ENCODE peak calls at places on chromosomes 6 and 20, in five cellular contexts. D, I, V, A and N are unnamed samples.

GRCh38 chr6:168648240-168648639 is 207.3 kb downstream of the SMOC2 start:
- DNase-seq in D (no peak), I (no peak), V (no peak), A (no peak), N (no peak)

GRCh38 chr20:18647777-18648176 is 59.9 kb downstream of the DTD1 start:
- DNase-seq in D (no peak), I (no peak), V (no peak), A (no peak), N (no peak)

GRCh38 chr6:168050225-168050796 is 28.7 kb downstream of the FRMD1 start:
- DNase-seq in D (no peak), I (no peak), V (no peak), A (no peak), N (no peak)

GRCh38 chr6:45625191-45625664 is 247.5 kb upstream of the SUPT3H start:
- DNase-seq in D (no peak), I (peak), V (peak), A (no peak), N (no peak)

GRCh38 chr20:1438361-1438760 is 28.3 kb downstream of the NSFL1C start:
- DNase-seq in D (no peak), I (no peak), V (no peak), A (no peak), N (no peak)

GRCh38 chr20:25057234-25058050 is 497 bp downstream of the ACSS1 start:
- DNase-seq in D (no peak), I (peak), V (peak), A (no peak), N (peak)

GRCh38 chr6:137846274-137846673 is 20.8 kb upstream of the TNFAIP3 start:
- DNase-seq in D (no peak), I (no peak), V (no peak), A (no peak), N (no peak)

GRCh38 chr6:39755231-39755630 is 30.0 kb upstream of the KIF6 start:
- DNase-seq in D (no peak), I (peak), V (no peak), A (no peak), N (no peak)

GRCh38 chr6:158211273-158212055 is 43.3 kb downstream of the GTF2H5 start:
- DNase-seq in D (no peak), I (peak), V (no peak), A (no peak), N (no peak)

GRCh38 chr6:161268526-161269210 is 5.2 kb downstream of the AGPAT4 start:
- DNase-seq in D (no peak), I (no peak), V (peak), A (no peak), N (peak)

GRCh38 chr20:32971703-32972161 is 32.5 kb downstream of the SUN5 start:
- DNase-seq in D (no peak), I (no peak), V (peak), A (peak), N (no peak)

GRCh38 chr20:63416631-63417030 is 55.5 kb upstream of the CHRNA4 start:
- DNase-seq in D (no peak), I (no peak), V (no peak), A (no peak), N (no peak)

GRCh38 chr20:9071976-9072726 is 3.3 kb downstream of the PLCB4 start:
- DNase-seq in D (no peak), I (peak), V (no peak), A (no peak), N (no peak)

GRCh38 chr6:25034477-25034876 is 98.7 kb upstream of the RIPOR2 start:
- DNase-seq in D (no peak), I (no peak), V (no peak), A (no peak), N (no peak)

GRCh38 chr20:41978875-41979274 is 360.7 kb upstream of the CHD6 start:
- DNase-seq in D (no peak), I (no peak), V (no peak), A (no peak), N (no peak)

GRCh38 chr6:25962368-25963127 is at the start of gene TRIM38:
- DNase-seq in D (no peak), I (peak), V (no peak), A (peak), N (peak)

GRCh38 chr20:17503501-17504325 is 27.5 kb downstream of the BFSP1 start:
- DNase-seq in D (no peak), I (no peak), V (no peak), A (peak), N (no peak)

GRCh38 chr20:63071541-63072181 is 64.9 kb upstream of the BHLHE23 start:
- DNase-seq in D (no peak), I (peak), V (peak), A (peak), N (peak)

GRCh38 chr20:15061955-15062354 is 724.5 kb upstream of the FLRT3 start:
- DNase-seq in D (no peak), I (no peak), V (no peak), A (peak), N (peak)

GRCh38 chr6:158837684-158838625 is 18.8 kb upstream of the EZR start:
- DNase-seq in D (no peak), I (peak), V (no peak), A (no peak), N (peak)

GRCh38 chr6:147132889-147133288 is 71.3 kb upstream of the STXBP5 start:
- DNase-seq in D (no peak), I (peak), V (no peak), A (no peak), N (no peak)

GRCh38 chr6:21500314-21500713 is 93.2 kb upstream of the SOX4 start:
- DNase-seq in D (no peak), I (no peak), V (no peak), A (no peak), N (no peak)

GRCh38 chr6:89749918-89750317 is 69.7 kb downstream of the MDN1 start:
- DNase-seq in D (no peak), I (peak), V (no peak), A (no peak), N (no peak)

GRCh38 chr6:96545882-96546281 is 17.0 kb upstream of the FHL5 start:
- DNase-seq in D (no peak), I (no peak), V (no peak), A (no peak), N (no peak)

GRCh38 chr20:53914091-53914860 is 156.1 kb downstream of the BCAS1 start:
- DNase-seq in D (no peak), I (peak), V (no peak), A (no peak), N (peak)
- H2BK15ac ChIP-seq in D (no peak), I (peak), V (peak), A (no peak), N (peak)

DNA sequence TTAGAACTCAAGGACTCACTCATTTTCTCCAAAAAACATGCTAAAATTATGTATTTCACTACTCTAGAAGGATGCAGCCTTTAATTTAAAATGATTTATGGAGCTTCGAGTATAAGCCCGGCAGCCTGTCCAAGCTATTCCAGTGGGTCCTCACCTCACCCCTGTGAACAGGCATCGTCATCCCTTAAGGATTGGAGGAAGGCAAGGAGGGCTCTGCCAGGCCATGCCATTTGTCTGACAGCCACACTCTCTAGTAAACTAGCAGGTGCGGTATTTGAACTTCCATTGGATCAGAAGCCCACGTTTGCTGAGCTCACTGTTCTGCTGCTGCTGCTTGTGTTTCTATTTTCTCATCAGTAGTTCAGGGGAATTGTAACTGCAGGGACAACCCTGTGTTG is 39.8 kb upstream of the NAA20 start:
- DNase-seq in D (no peak), I (no peak), V (no peak), A (no peak), N (no peak)
- H2BK15ac ChIP-seq in D (no peak), I (peak), V (no peak), A (no peak), N (no peak)

DNA sequence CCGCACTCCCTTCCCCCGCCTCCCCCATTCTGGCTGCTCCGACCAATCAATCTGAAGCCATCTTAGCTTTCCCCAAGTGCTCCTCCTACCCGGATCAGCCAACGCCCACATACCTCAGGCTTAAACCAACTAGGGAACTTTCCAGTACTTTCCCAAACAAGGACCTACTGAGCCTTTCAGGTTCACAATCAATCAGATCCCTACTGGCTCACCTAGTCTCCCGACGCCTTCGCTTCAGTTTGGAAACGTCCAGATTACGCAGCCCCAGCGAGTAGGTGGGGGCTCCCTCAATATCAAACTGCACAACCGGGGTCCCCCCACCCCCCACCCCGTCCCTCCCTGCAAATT is 432 bp downstream of the HSPA1L start:
- DNase-seq in D (peak), I (peak), V (peak), A (peak), N (peak)
- H2BK15ac ChIP-seq in D (no peak), I (peak), V (no peak), A (no peak), N (peak)

DNA sequence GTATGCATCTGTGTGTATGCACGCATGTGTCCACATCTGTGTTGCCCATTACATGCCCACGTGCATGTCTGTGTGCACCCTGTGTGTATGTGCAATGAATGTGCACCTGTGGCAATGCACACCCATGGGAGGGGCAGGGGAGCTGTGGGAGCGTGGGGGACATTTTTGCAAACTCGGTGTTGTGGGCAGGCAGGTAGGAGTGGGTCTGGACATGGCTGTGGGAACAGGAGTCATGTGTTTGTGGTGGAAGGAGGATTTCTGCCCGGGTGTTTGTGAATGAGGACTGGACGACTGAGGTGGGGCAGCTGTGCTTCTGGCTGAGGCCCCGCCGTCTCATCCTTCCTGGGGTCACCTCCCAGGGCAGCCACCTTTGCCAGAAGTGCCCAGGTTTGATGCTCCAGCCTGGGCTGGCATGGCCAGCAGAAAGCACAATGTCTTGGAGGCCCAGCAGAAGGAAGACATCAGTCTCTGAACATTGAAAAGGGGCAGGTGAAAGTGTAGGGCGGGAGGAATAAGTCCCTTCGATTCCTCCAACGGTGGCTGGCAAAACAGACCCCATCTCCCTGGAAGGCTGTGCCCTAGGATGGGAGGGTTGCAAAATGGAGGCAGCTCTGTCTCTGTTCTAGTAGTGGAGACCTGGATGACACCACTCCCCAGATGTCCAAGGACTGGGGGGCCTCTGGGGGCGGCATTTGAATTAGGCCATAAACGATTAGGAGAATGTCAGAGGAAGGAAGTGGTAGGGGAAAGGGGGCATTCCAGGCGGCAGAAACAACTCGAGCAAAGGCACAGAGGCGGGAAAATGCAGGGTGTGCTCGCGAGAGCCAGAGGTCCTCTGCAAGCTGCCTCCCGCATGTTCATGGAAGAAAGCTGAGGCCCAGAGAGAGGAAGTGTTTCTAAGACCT is 19.1 kb upstream of the ARMC12 start:
- DNase-seq in D (no peak), I (no peak), V (no peak), A (no peak), N (no peak)
- H2BK15ac ChIP-seq in D (peak), I (no peak), V (peak), A (no peak), N (no peak)

GRCh38 chr6:5752282-5752681 is 254.4 kb downstream of the NRN1 start:
- DNase-seq in D (peak), I (peak), V (no peak), A (peak), N (peak)

GRCh38 chr6:5749016-5749665 is 257.6 kb downstream of the NRN1 start:
- DNase-seq in D (no peak), I (no peak), V (no peak), A (no peak), N (no peak)

GRCh38 chr6:5749666-5750215 is 257.0 kb downstream of the NRN1 start:
- DNase-seq in D (no peak), I (no peak), V (no peak), A (no peak), N (no peak)

GRCh38 chr6:5753187-5753586 is 253.5 kb downstream of the NRN1 start:
- DNase-seq in D (no peak), I (no peak), V (no peak), A (no peak), N (no peak)

DNA sequence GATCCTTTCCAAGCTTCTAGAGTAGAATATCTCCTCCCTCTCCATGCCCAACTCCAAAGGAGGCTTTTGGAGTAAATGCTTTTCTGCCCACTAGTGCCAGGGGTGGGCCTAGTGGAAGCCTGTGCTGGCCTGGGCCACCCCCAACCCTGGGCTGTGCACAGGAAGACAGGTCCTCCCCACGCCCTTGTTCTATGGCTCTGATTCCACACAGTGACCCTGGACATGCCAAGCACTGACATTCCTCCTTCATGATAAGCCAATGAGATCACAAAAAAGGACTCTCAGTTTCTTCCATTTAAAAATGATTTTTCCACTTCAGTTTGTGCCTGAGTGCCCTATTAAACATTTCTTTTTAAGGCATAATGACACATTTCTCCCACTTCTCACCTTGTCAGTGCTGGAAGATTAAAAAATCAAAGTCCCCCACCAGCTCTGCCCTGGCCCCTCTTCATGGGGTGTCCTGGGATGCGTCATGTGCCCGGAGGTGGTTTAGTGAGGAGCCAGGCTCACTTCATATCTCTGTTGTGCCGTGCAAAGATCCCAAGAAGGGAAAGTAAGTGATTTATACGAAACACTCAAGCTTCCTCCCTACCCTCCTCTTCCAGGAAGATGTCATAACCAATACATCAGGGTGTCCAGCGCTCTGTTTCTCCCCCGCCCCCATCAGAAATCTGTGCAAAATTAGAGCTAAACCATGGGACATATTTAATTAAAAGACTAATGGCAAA is 255.0 kb downstream of the NRN1 start:
- DNase-seq in D (no peak), I (peak), V (no peak), A (no peak), N (peak)
- H2BK15ac ChIP-seq in D (no peak), I (no peak), V (no peak), A (no peak), N (no peak)

GRCh38 chr6:33420493-33421343 is 853 bp downstream of the SYNGAP1 start:
- DNase-seq in D (no peak), I (no peak), V (no peak), A (no peak), N (peak)

GRCh38 chr6:33421344-33421643 is 1.4 kb downstream of the SYNGAP1 start:
- DNase-seq in D (no peak), I (no peak), V (no peak), A (no peak), N (no peak)

GRCh38 chr6:33417903-33418689 is at the start of gene CUTA:
- DNase-seq in D (peak), I (peak), V (peak), A (peak), N (peak)

GRCh38 chr6:33418690-33419291 is 884 bp upstream of the CUTA start:
- DNase-seq in D (no peak), I (peak), V (peak), A (peak), N (peak)

GRCh38 chr6:33419580-33420492 is at the start of gene SYNGAP1:
- DNase-seq in D (no peak), I (peak), V (peak), A (peak), N (peak)
- H2BK15ac ChIP-seq in D (peak), I (peak), V (peak), A (no peak), N (no peak)

GRCh38 chr6:139430897-139431601 is 56.6 kb upstream of the CITED2 start:
- DNase-seq in D (no peak), I (no peak), V (no peak), A (no peak), N (no peak)

GRCh38 chr6:139429559-139430150 is 55.2 kb upstream of the CITED2 start:
- DNase-seq in D (no peak), I (no peak), V (no peak), A (no peak), N (peak)

GRCh38 chr6:139431602-139431956 is 57.1 kb upstream of the CITED2 start:
- DNase-seq in D (no peak), I (no peak), V (no peak), A (no peak), N (no peak)

GRCh38 chr6:139436521-139437348 is 62.3 kb upstream of the CITED2 start:
- DNase-seq in D (no peak), I (no peak), V (no peak), A (no peak), N (no peak)

DNA sequence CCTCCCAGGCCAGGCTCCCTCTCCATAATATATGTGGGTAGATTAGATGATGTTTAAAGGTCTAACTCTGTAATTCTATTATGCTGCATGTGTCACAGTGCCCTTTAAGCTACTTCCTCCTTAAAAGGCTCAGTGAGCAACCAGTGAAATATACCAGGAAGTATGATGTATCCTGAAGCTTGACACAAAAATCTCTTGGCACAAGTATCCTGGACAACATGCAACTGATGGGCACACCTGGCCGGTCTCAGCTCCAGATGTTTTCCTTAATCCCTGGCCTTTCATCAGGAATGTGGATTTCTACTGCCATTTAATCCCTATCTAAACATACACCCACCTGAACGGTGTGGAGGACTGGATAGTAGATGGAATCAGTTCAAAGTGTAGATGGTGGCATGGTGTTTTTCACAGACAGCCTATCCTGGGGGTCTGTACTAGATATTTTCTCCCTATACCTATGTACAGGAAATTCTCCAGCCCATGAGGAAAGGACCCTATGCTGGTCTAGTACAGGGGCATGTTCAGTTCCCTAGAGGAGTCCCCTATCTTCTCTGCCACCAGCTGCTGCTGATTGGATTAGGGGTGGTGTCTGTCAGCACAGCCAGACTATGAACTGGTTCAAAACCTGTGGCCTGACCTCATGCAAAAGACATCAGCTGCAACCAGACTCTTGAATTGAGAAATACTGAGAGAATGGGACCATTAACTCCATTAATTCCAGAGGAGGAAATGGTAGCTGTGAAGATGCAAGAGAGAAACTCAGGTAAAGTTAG is 59.4 kb upstream of the CITED2 start:
- DNase-seq in D (no peak), I (peak), V (no peak), A (no peak), N (peak)
- H2BK15ac ChIP-seq in D (no peak), I (no peak), V (no peak), A (no peak), N (no peak)

GRCh38 chr6:136445063-136445462 is 105.2 kb downstream of the MAP7 start:
- DNase-seq in D (no peak), I (no peak), V (no peak), A (no peak), N (no peak)

GRCh38 chr6:136446145-136446544 is 104.1 kb downstream of the MAP7 start:
- DNase-seq in D (no peak), I (no peak), V (no peak), A (no peak), N (no peak)

GRCh38 chr6:136446579-136447182 is 103.5 kb downstream of the MAP7 start:
- DNase-seq in D (no peak), I (peak), V (no peak), A (no peak), N (no peak)
- H2BK15ac ChIP-seq in D (no peak), I (peak), V (no peak), A (no peak), N (no peak)